ENCODE peak calls at places on chromosomes 2 and 18, in four cellular contexts. J is naive thymus-derived CD8-positive, alpha-beta T cell; V is bronchial epithelial cell; N is RPMI8226. O is an unnamed sample.

GRCh38 chr2:20623741-20624155 is 27.1 kb downstream of the HS1BP3 start:
- DNase-seq in J (no peak), V (no peak), N (no peak), O (no peak)

GRCh38 chr2:63582873-63583272 is 5.4 kb downstream of the WDPCP start:
- DNase-seq in J (no peak), V (no peak), N (no peak), O (no peak)

GRCh38 chr2:239638376-239638775 is 237.6 kb upstream of the HDAC4 start:
- DNase-seq in J (no peak), V (no peak), N (no peak), O (no peak)

GRCh38 chr2:156065912-156066311 is 266.6 kb downstream of the NR4A2 start:
- DNase-seq in J (no peak), V (no peak), N (peak; percentile 46), O (no peak)

GRCh38 chr2:70089220-70089945 is 2.1 kb downstream of the PCBP1 start:
- DNase-seq in J (no peak), V (no peak), N (peak; percentile 71), O (no peak)

GRCh38 chr2:17573085-17573805 is 32.7 kb downstream of the VSNL1 start:
- DNase-seq in J (no peak), V (peak; percentile 95), N (no peak), O (no peak)

GRCh38 chr2:160703648-160704585 is 210.3 kb upstream of the RBMS1 start:
- DNase-seq in J (no peak), V (no peak), N (peak; percentile 91), O (no peak)

GRCh38 chr2:57602738-57603137 is 443.9 kb upstream of the VRK2 start:
- DNase-seq in J (no peak), V (no peak), N (no peak), O (no peak)

GRCh38 chr18:7626922-7627440 is 59.9 kb downstream of the PTPRM start:
- DNase-seq in J (no peak), V (peak; percentile 69), N (no peak), O (no peak)

GRCh38 chr2:38600242-38600891 is 2.4 kb downstream of the HNRNPLL start:
- DNase-seq in J (no peak), V (no peak), N (no peak), O (no peak)

GRCh38 chr2:172693529-172694185 is 42.0 kb upstream of the RAPGEF4 start:
- DNase-seq in J (no peak), V (peak; percentile 43), N (no peak), O (no peak)

GRCh38 chr2:28754321-28754720 is 2.7 kb downstream of the PPP1CB start:
- DNase-seq in J (no peak), V (peak; percentile 27), N (peak; percentile 5), O (no peak)